ENCODE peak calls at places on chromosomes 7 and 10, in five cellular contexts. E is psoas muscle, S is BJ, V is Peyer's patch, G is MM.1S. L is an unnamed sample. For H3K36me3, the result is how much of the 10 kb centered on the place peaks cover.

GRCh38 chr10:69750011-69750373 is 51.7 kb upstream of the COL13A1 start:
- DNase-seq in V (no peak), E (no peak), G (no peak), S (no peak), L (no peak)

GRCh38 chr7:105473163-105473562 is 48.9 kb downstream of the PUS7 start:
- DNase-seq in G (no peak), V (no peak), E (no peak), S (peak), L (no peak)

GRCh38 chr10:95391570-95392249 is 100.9 kb upstream of the PDLIM1 start:
- DNase-seq in E (no peak), G (peak), S (no peak), V (no peak), L (no peak)

GRCh38 chr10:121325490-121326231 is 272.6 kb downstream of the FGFR2 start:
- DNase-seq in V (no peak), E (no peak), G (no peak), S (no peak), L (no peak)

GRCh38 chr10:43824934-43825333 is 176.3 kb upstream of the ZNF32 start:
- DNase-seq in G (no peak), V (no peak), S (no peak), E (peak), L (peak)

GRCh38 chr10:131215776-131216175 is 95.7 kb downstream of the TCERG1L start:
- DNase-seq in G (no peak), V (no peak), E (peak), S (no peak), L (no peak)

GRCh38 chr10:110010076-110011069 is 2.6 kb downstream of the ADD3 start:
- DNase-seq in S (no peak), V (peak), E (no peak), G (peak), L (no peak)

GRCh38 chr7:146115665-146116451 is 743 bp upstream of the CNTNAP2 start:
- DNase-seq in S (no peak), G (peak), V (no peak), E (peak), L (peak)

GRCh38 chr7:105218939-105219770 is 169.6 kb downstream of the SRPK2 start:
- DNase-seq in G (no peak), S (no peak), V (no peak), E (no peak), L (no peak)

GRCh38 chr10:120477006-120477722 is 20.1 kb downstream of the PLPP4 start:
- DNase-seq in S (peak), V (no peak), G (no peak), E (no peak), L (no peak)

GRCh38 chr7:15916666-15917388 is 230.3 kb upstream of the MEOX2 start:
- DNase-seq in V (no peak), E (no peak), G (no peak), S (no peak), L (no peak)

GRCh38 chr10:92688927-92689662 is 660 bp upstream of the HHEX start:
- DNase-seq in S (no peak), G (no peak), E (peak), V (peak), L (no peak)

GRCh38 chr10:27197980-27198645 is 42.5 kb downstream of the ACBD5 start:
- DNase-seq in G (no peak), V (no peak), S (no peak), E (no peak), L (peak)

GRCh38 chr7:94205529-94205928 is 189.2 kb upstream of the COL1A2 start:
- DNase-seq in G (no peak), V (no peak), E (no peak), S (no peak), L (no peak)

GRCh38 chr10:72030762-72031543 is 57.4 kb downstream of the SPOCK2 start:
- DNase-seq in G (no peak), S (no peak), E (peak), V (no peak), L (peak)

GRCh38 chr7:87057210-87057609 is 2.2 kb downstream of the ELAPOR2 start:
- DNase-seq in V (no peak), S (no peak), E (no peak), G (no peak), L (no peak)

GRCh38 chr10:43228783-43229207 is 38.1 kb downstream of the RASGEF1A start:
- DNase-seq in E (peak), V (no peak), G (no peak), S (no peak), L (no peak)

GRCh38 chr10:43083764-43084163 is 6.9 kb downstream of the RET start:
- DNase-seq in S (no peak), E (no peak), G (peak), V (no peak), L (no peak)

GRCh38 chr7:155644971-155645509 is 579 bp downstream of the RBM33 start:
- DNase-seq in S (no peak), V (peak), G (peak), E (peak), L (peak)

GRCh38 chr7:70710011-70710480 is 421.9 kb upstream of the GALNT17 start:
- DNase-seq in S (no peak), E (no peak), G (no peak), V (no peak), L (no peak)

GRCh38 chr10:120103957-120104560 is 211.5 kb downstream of the SEC23IP start:
- DNase-seq in S (no peak), E (no peak), G (no peak), V (no peak), L (no peak)

GRCh38 chr10:114698271-114699185 is 40.5 kb upstream of the ABLIM1 start:
- DNase-seq in E (no peak), S (peak), V (no peak), G (no peak), L (no peak)

GRCh38 chr10:119595715-119596515 is 849 bp downstream of the TIAL1 start:
- DNase-seq in E (peak), G (peak), S (no peak), V (peak), L (peak)

GRCh38 chr10:48897438-48897790 is 42.2 kb downstream of the LRRC18 start:
- DNase-seq in E (no peak), S (no peak), G (no peak), V (no peak), L (no peak)

GRCh38 chr7:129370812-129371211 is 63.4 kb upstream of the STRIP2 start:
- DNase-seq in V (no peak), E (no peak), S (no peak), G (no peak), L (no peak)

GRCh38 chr10:34474060-34474376 is 341.1 kb downstream of the PARD3 start:
- DNase-seq in S (no peak), V (no peak), E (no peak), G (no peak), L (no peak)

DNA sequence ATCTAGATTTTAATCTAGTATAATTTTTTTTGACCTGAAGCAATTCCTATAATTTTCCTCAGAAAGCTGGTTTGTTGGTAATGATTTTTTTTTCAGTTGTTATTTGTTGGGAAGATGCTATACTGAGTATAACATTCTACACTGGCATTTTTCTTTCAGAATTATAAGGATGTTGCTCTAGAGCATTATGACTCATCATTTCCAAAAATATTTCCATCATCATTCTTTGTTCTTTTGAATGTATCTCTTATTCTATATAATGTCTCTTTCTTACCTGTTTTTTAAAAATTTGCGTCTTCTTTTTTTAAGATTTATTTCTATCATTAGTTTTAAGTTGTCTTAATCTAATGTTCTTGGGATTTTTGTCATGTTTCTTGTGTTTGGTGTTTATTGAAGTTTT is 356.5 kb upstream of the KCND2 start:
- DNase-seq in E (no peak), G (no peak), V (no peak), S (no peak), L (no peak)
- H3K36me3 ChIP-seq in E (under half), G (under half), V (under half), S (under half), L (under half)

GRCh38 chr7:100679129-100679926 is 5.8 kb downstream of the GNB2 start:
- DNase-seq in V (no peak), E (no peak), G (no peak), S (no peak), L (no peak)
- H3K36me3 ChIP-seq in V (half or more), E (half or more), G (under half), S (half or more), L (under half)

DNA sequence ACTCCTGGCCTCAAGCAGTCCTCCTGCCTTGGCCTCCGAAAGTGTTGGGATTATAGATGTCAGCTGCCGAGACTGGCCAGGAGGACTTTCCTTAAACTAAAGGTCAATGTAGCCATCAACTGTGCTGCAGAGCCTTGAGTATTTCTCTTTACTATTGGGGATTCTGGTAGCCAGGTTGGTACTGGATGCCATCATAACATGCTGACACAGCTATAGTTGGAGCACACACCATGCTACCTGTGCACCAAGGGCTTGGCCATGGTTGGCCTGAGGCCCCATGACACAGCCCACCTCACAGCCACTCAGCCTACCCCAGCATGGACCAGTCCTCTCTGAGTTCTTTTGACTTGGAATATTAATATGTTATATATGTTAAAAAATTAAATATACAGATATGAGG is 54.4 kb downstream of the HECTD2 start:
- DNase-seq in V (no peak), S (no peak), E (no peak), G (no peak), L (no peak)
- H3K36me3 ChIP-seq in V (under half), S (under half), E (half or more), G (under half), L (half or more)

GRCh38 chr7:107751113-107751512 is 7.2 kb downstream of the CBLL1 start:
- DNase-seq in G (no peak), E (no peak), S (no peak), V (no peak), L (no peak)
- H3K36me3 ChIP-seq in G (under half), E (half or more), S (under half), V (half or more), L (under half)

DNA sequence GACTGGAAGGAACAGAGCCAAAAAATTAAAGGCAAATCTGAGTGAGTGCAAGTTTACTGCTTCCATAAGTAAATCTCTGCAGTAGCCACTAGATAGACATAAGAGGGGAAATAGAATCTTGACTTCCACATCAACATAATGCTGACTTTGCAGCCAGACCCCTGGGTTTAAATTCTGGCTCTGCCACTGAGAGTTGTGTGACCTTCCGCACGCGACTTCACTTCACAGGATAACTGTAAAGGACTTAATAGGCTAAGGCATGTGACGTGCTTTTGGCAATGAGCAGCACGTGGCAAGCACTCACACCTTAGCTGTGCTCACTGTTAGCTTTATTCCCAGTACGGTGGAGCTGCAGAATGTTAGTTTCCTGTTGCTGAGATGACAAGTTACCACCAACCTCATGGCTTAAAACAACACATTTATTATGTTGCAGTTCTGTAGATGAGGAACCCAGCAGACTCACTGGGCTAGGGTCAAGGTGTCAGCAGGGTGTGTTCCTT is 286.0 kb downstream of the CELF2 start:
- DNase-seq in E (no peak), G (no peak), S (no peak), V (no peak), L (no peak)
- H3K36me3 ChIP-seq in E (under half), G (under half), S (under half), V (half or more), L (under half)

GRCh38 chr7:249979-250378 is 40.0 kb upstream of the FOXL3 start:
- DNase-seq in G (no peak), S (no peak), V (no peak), E (no peak), L (no peak)
- H3K36me3 ChIP-seq in G (under half), S (half or more), V (half or more), E (half or more), L (under half)

GRCh38 chr7:1483079-1483478 is 21.1 kb downstream of the INTS1 start:
- DNase-seq in S (no peak), V (no peak), E (no peak), G (no peak), L (no peak)

GRCh38 chr7:1481300-1481699 is 22.0 kb upstream of the MICALL2 start:
- DNase-seq in G (no peak), V (no peak), S (no peak), E (no peak), L (no peak)

GRCh38 chr7:1479287-1479686 is 20.0 kb upstream of the MICALL2 start:
- DNase-seq in G (no peak), S (no peak), E (no peak), V (no peak), L (no peak)

GRCh38 chr7:1478480-1478879 is 19.2 kb upstream of the MICALL2 start:
- DNase-seq in S (no peak), V (no peak), G (no peak), E (no peak), L (no peak)

DNA sequence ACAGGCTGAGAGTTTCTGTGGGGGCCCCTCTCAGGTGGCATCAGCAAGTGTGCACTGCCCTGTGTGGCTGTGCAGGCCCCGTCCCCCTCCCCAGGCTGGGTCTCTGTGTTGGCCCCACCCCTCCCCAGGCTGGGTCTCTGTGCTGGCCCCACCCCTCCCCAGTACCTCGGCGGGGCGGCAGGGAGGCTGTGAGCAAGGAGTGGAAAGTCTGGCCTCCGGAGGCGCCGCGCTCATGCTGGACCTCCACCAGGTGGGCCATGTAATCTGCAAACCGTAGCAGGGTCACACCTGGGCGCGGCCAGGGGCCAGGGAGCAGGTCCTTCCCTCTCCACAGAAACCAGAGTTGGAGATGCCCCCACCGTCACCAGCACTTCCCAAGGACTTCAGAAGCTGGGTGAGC is 21.4 kb upstream of the MICALL2 start:
- DNase-seq in S (no peak), G (no peak), V (no peak), E (no peak), L (no peak)
- H3K36me3 ChIP-seq in S (under half), G (under half), V (half or more), E (half or more), L (half or more)

DNA sequence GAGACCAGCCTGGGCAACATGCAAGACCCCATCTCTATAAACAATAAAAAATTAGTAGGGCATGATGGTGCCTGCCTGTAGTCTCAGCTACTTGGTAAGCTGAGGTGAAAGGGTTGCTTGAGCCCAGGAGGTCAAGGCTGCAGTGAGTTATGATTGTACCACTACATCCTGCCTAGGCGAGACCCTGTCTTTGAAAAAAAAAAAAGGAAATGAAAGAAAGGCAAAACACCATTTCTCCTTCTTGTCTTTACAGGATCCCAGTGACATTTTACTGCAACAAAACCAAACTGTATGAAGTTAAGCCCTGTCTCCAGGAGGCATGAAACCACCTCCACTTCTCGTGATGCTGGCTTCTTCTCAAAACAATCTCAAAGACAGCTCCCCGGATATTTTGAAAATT is 29.9 kb upstream of the PBLD start:
- DNase-seq in G (no peak), S (no peak), E (no peak), V (no peak), L (no peak)
- H3K36me3 ChIP-seq in G (under half), S (under half), E (half or more), V (under half), L (under half)

GRCh38 chr7:158702196-158702595 is 2.4 kb downstream of the NCAPG2 start:
- DNase-seq in V (no peak), E (no peak), S (no peak), G (no peak), L (no peak)

GRCh38 chr7:158702944-158703343 is 1.7 kb downstream of the NCAPG2 start:
- DNase-seq in E (no peak), S (no peak), G (no peak), V (no peak), L (no peak)

GRCh38 chr7:158698657-158699195 is 5.9 kb downstream of the NCAPG2 start:
- DNase-seq in G (no peak), S (no peak), V (no peak), E (no peak), L (no peak)

GRCh38 chr7:158699341-158699740 is 5.3 kb downstream of the NCAPG2 start:
- DNase-seq in S (no peak), E (no peak), V (no peak), G (no peak), L (no peak)

GRCh38 chr7:158700008-158700407 is 4.6 kb downstream of the NCAPG2 start:
- DNase-seq in G (no peak), E (no peak), V (no peak), S (no peak), L (no peak)
- H3K36me3 ChIP-seq in G (under half), E (under half), V (under half), S (under half), L (under half)

GRCh38 chr10:339038-339391 is 203.8 kb downstream of the ZMYND11 start:
- DNase-seq in V (no peak), S (no peak), G (no peak), E (no peak), L (no peak)
- H3K36me3 ChIP-seq in V (under half), S (under half), G (under half), E (half or more), L (under half)

L was measured in heart left ventricle.